ENCODE peak calls at places on chromosomes 11 and 22, in four cellular contexts. J, H, X and V are unnamed samples.

GRCh38 chr11:61972796-61973602 is 5.6 kb upstream of the FTH1 start:
- DNase-seq in J (no peak), H (no peak), X (no peak), V (no peak)

GRCh38 chr22:47092896-47093311 is 330.5 kb downstream of the TBC1D22A start:
- DNase-seq in J (no peak), H (no peak), X (peak), V (no peak)

GRCh38 chr22:28903080-28903479 is 19.7 kb downstream of the ZNRF3 start:
- DNase-seq in J (no peak), H (no peak), X (no peak), V (no peak)

GRCh38 chr11:75849917-75850316 is 34.9 kb downstream of the UVRAG start:
- DNase-seq in J (no peak), H (no peak), X (no peak), V (no peak)

GRCh38 chr11:79092791-79093313 is 348.0 kb downstream of the TENM4 start:
- DNase-seq in J (no peak), H (no peak), X (peak), V (no peak)

GRCh38 chr22:36933629-36934028 is 20.2 kb downstream of the CSF2RB start:
- DNase-seq in J (no peak), H (no peak), X (no peak), V (no peak)

GRCh38 chr22:41596776-41597634 is 7.4 kb upstream of the PMM1 start:
- DNase-seq in J (peak), H (peak), X (peak), V (no peak)

GRCh38 chr11:102927624-102927990 is 27.9 kb downstream of the MMP13 start:
- DNase-seq in J (no peak), H (no peak), X (no peak), V (no peak)

GRCh38 chr22:33180371-33180770 is 122.2 kb upstream of the SYN3 start:
- DNase-seq in J (no peak), H (no peak), X (no peak), V (no peak)

GRCh38 chr11:114089748-114090147 is 30.2 kb downstream of the ZBTB16 start:
- DNase-seq in J (no peak), H (no peak), X (no peak), V (no peak)

GRCh38 chr11:60764879-60765278 is 8.2 kb downstream of the MS4A15 start:
- DNase-seq in J (no peak), H (no peak), X (no peak), V (peak)

GRCh38 chr11:123111465-123111864 is 49.5 kb upstream of the HSPA8 start:
- DNase-seq in J (peak), H (no peak), X (peak), V (no peak)

GRCh38 chr11:32312865-32313403 is 122.4 kb downstream of the WT1 start:
- DNase-seq in J (peak), H (no peak), X (peak), V (no peak)

GRCh38 chr22:36870250-36870649 is 9.4 kb downstream of the NCF4 start:
- DNase-seq in J (peak), H (no peak), X (no peak), V (no peak)

GRCh38 chr22:38214248-38215056 is 12.7 kb downstream of the MAFF start:
- DNase-seq in J (no peak), H (peak), X (peak), V (no peak)

GRCh38 chr11:35006389-35007128 is 90.1 kb downstream of the PDHX start:
- DNase-seq in J (no peak), H (no peak), X (peak), V (peak)

GRCh38 chr22:38282397-38282796 is 9.6 kb upstream of the TMEM184B start:
- DNase-seq in J (no peak), H (no peak), X (peak), V (no peak)

GRCh38 chr11:75014129-75014528 is 25.4 kb downstream of the NEU3 start:
- DNase-seq in J (no peak), H (no peak), X (peak), V (no peak)

GRCh38 chr11:299081-299891 is at the start of gene IFITM5:
- DNase-seq in J (no peak), H (no peak), X (no peak), V (no peak)

GRCh38 chr11:296976-297665 is 2.2 kb downstream of the IFITM5 start:
- DNase-seq in J (no peak), H (peak), X (no peak), V (no peak)

GRCh38 chr11:296206-296975 is 2.9 kb downstream of the IFITM5 start:
- DNase-seq in J (no peak), H (peak), X (no peak), V (no peak)

GRCh38 chr11:298406-299065 is 790 bp downstream of the IFITM5 start:
- DNase-seq in J (no peak), H (peak), X (no peak), V (no peak)

DNA sequence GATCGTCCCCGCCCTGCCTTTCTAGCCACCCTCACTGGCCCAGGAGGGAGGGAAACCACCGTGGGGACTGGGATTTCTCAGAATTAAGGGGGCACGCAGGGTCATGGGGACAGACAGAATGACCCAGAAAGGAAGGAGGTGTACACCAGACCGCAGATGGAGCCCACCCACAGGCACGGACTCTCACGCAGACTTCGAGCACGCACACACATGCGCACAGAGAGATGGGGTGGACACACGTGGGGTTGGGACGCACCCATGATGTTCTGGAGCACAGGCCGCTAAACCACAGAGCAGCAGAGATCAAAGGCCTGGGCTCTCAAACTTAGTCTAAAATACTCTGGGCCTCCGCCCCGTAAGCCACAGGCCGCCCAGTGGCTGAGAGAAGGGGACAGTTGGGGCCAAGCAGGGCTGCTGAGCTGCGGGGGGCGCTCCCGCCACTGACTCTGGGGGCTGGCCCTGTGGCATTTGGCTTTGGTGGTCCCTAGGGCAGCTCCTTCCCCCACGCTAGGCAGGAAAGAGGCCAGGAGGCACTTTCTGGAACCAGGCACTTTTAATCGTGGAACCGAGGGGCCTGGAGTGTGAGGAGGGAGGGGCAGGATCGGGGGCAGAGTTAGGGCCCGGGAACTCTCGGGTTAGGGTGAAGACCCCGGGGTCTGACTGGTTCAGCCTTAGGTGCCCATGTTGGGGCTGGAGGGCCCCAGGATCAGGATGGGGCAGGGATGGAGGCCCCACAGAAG is 1.5 kb downstream of the IFITM5 start:
- DNase-seq in J (no peak), H (peak), X (no peak), V (no peak)
- TF ChIP-seq CTCF in J (no peak), H (no peak), X (no peak), V (no peak)

GRCh38 chr22:20563941-20564371 is 56.5 kb downstream of the MED15 start:
- DNase-seq in J (no peak), H (no peak), X (no peak), V (no peak)
- H3K4me3 ChIP-seq in J (no peak), H (no peak), X (no peak), V (no peak)

GRCh38 chr22:19113429-19113828 is 8.8 kb downstream of the DGCR2 start:
- DNase-seq in J (no peak), H (no peak), X (no peak), V (no peak)

GRCh38 chr22:19111584-19111983 is 10.6 kb downstream of the DGCR2 start:
- DNase-seq in J (no peak), H (no peak), X (no peak), V (no peak)

GRCh38 chr22:19110064-19110458 is 12.2 kb downstream of the DGCR2 start:
- DNase-seq in J (no peak), H (no peak), X (no peak), V (no peak)

GRCh38 chr22:19109198-19110063 is 12.8 kb downstream of the DGCR2 start:
- DNase-seq in J (no peak), H (peak), X (peak), V (peak)

GRCh38 chr22:19111140-19111539 is 11.1 kb downstream of the DGCR2 start:
- DNase-seq in J (no peak), H (no peak), X (no peak), V (no peak)
- TF ChIP-seq CTCF in J (no peak), H (no peak), X (no peak), V (no peak)

GRCh38 chr22:40463017-40463631 is 92.7 kb downstream of the SGSM3 start:
- DNase-seq in J (no peak), H (peak), X (no peak), V (peak)

GRCh38 chr22:40463727-40464126 is 93.3 kb downstream of the SGSM3 start:
- DNase-seq in J (no peak), H (peak), X (no peak), V (no peak)

GRCh38 chr22:40466976-40467375 is 96.6 kb downstream of the SGSM3 start:
- DNase-seq in J (no peak), H (no peak), X (no peak), V (no peak)

GRCh38 chr22:40462195-40462988 is 92.0 kb downstream of the SGSM3 start:
- DNase-seq in J (no peak), H (peak), X (no peak), V (no peak)
- H3K4me3 ChIP-seq in J (no peak), H (peak), X (no peak), V (peak)

GRCh38 chr22:48331691-48332220 is 1495.9 kb downstream of the BRD1 start:
- DNase-seq in J (no peak), H (no peak), X (no peak), V (no peak)
- TF ChIP-seq CTCF in J (no peak), H (no peak), X (no peak), V (no peak)

GRCh38 chr11:16605440-16605970 is 132.9 kb upstream of the C11orf58 start:
- DNase-seq in J (no peak), H (no peak), X (peak), V (no peak)
- H3K4me3 ChIP-seq in J (peak), H (peak), X (peak), V (no peak)

DNA sequence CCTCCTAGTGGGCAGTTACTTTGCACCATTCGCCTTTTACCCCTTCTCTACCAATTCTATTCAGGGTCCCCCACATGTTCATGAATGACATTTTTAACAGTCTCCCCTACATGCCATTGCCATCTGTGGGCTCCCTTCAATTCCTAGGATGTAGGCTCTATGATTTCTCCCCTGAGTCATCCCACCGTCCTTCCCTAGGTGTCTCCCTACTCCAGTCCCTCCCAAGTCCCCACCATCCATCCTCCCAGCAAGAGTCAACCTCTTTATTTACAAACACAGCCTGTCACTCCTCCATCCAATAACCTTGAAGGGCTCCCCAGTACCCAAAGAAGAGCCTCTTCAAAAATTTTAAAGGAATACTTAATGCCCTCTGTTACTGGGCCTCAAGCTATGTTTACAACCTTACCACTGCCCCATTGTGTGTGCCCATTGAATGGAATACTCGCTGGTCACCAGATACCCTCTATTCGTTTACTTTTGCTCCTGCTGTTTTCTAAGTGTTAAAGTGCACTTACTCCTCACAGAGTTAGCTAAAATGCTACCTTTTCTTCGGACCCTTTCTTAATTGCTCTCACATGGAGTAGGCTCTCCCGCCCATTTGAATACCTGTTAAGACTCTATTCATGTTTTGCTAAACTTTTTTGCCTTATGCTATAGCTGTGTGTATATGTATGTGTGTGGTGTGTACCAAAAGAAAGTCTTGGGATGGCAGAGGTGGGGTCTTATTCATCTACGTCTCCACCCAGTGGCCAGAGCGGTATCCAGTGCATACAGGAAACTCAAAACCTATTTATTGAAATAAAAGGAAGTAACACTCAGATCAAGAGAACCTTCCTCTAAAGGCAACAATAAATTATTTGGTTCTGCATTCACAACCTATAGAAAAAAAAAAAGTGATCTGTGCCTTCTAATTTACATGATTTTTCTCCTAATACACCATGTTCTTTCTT is 235.8 kb upstream of the CCDC90B start:
- DNase-seq in J (no peak), H (no peak), X (peak), V (no peak)
- TF ChIP-seq CTCF in J (no peak), H (no peak), X (peak), V (peak)